ENCODE peak calls at places on chromosomes 3 and 15, in six cellular contexts. D is CD4-positive, alpha-beta T cell; I is GM23338; L is cardiac muscle cell; R is SK-N-SH; J is psoas muscle. C is an unnamed sample.

GRCh38 chr15:45307230-45307924 is 55.3 kb downstream of the SLC28A2 start:
- DNase-seq in D (no peak), I (peak; percentile 18), L (no peak), R (peak; percentile 42), J (no peak), C (no peak)

GRCh38 chr15:70299931-70300858 is 202.5 kb upstream of the TLE3 start:
- DNase-seq in D (peak; percentile 46), I (no peak), L (no peak), R (no peak), J (no peak), C (peak; percentile 70)

GRCh38 chr3:98025392-98025791 is 9.7 kb downstream of the GABRR3 start:
- DNase-seq in D (no peak), I (no peak), L (no peak), R (no peak), J (no peak), C (no peak)

GRCh38 chr3:51099794-51100542 is 285.1 kb upstream of the MANF start:
- DNase-seq in D (no peak), I (peak; percentile 90), L (peak; percentile 78), R (peak; percentile 55), J (no peak), C (peak; percentile 86)

GRCh38 chr3:169146112-169146665 is 517.3 kb downstream of the MECOM start:
- DNase-seq in D (no peak), I (peak; percentile 74), L (peak; percentile 65), R (no peak), J (peak; percentile 23), C (peak; percentile 78)

GRCh38 chr15:44215594-44215993 is 20.5 kb upstream of the FRMD5 start:
- DNase-seq in D (no peak), I (no peak), L (no peak), R (no peak), J (no peak), C (no peak)

GRCh38 chr3:107861904-107862303 is 228.9 kb downstream of the CD47 start:
- DNase-seq in D (no peak), I (no peak), L (no peak), R (no peak), J (no peak), C (no peak)

GRCh38 chr3:175075269-175075668 is 216.1 kb downstream of the NAALADL2 start:
- DNase-seq in D (no peak), I (no peak), L (no peak), R (no peak), J (no peak), C (no peak)

GRCh38 chr15:78206326-78207109 is 27.8 kb downstream of the ACSBG1 start:
- DNase-seq in D (no peak), I (no peak), L (no peak), R (no peak), J (no peak), C (peak; percentile 54)

GRCh38 chr15:92687183-92687582 is 31.6 kb upstream of the FAM174B start:
- DNase-seq in D (no peak), I (no peak), L (no peak), R (no peak), J (no peak), C (no peak)

GRCh38 chr15:77904901-77905300 is 172.6 kb downstream of the TBC1D2B start:
- DNase-seq in D (no peak), I (no peak), L (no peak), R (no peak), J (no peak), C (no peak)

GRCh38 chr15:34582461-34583357 is 742 bp downstream of the GOLGA8B start:
- DNase-seq in D (peak; percentile 17), I (peak; percentile 40), L (peak; percentile 46), R (peak; percentile 82), J (peak; percentile 22), C (peak; percentile 74)

GRCh38 chr3:85875589-85875988 is 916.8 kb downstream of the CADM2 start:
- DNase-seq in D (no peak), I (no peak), L (no peak), R (no peak), J (no peak), C (no peak)

GRCh38 chr15:90862964-90863721 is 5.2 kb upstream of the FURIN start:
- DNase-seq in D (no peak), I (no peak), L (no peak), R (no peak), J (no peak), C (no peak)

GRCh38 chr3:106728315-106728821 is 648.9 kb upstream of the CCDC54 start:
- DNase-seq in D (no peak), I (no peak), L (no peak), R (peak; percentile 3), J (no peak), C (no peak)

GRCh38 chr3:156350786-156351185 is 204.1 kb downstream of the SSR3 start:
- DNase-seq in D (no peak), I (no peak), L (no peak), R (no peak), J (no peak), C (no peak)

GRCh38 chr3:10173926-10174435 is 9.3 kb downstream of the IRAK2 start:
- DNase-seq in D (no peak), I (no peak), L (no peak), R (no peak), J (peak; percentile 68), C (no peak)

GRCh38 chr15:69014454-69014853 is at the start of gene NOX5:
- DNase-seq in D (no peak), I (no peak), L (no peak), R (no peak), J (no peak), C (no peak)

GRCh38 chr3:87069963-87070362 is 79.0 kb upstream of the VGLL3 start:
- DNase-seq in D (no peak), I (no peak), L (no peak), R (no peak), J (no peak), C (no peak)

GRCh38 chr3:42680256-42680655 is 5.1 kb upstream of the KLHL40 start:
- DNase-seq in D (no peak), I (no peak), L (no peak), R (no peak), J (no peak), C (no peak)

GRCh38 chr3:908839-909238 is 184.0 kb upstream of the CNTN6 start:
- DNase-seq in D (no peak), I (peak; percentile 62), L (peak; percentile 23), R (peak; percentile 5), J (no peak), C (peak; percentile 75)

GRCh38 chr3:5690904-5691532 is 503.5 kb downstream of the EDEM1 start:
- DNase-seq in D (no peak), I (no peak), L (no peak), R (no peak), J (no peak), C (no peak)

GRCh38 chr3:5690490-5690889 is 503.0 kb downstream of the EDEM1 start:
- DNase-seq in D (no peak), I (no peak), L (no peak), R (no peak), J (no peak), C (no peak)

GRCh38 chr3:5692446-5692845 is 504.9 kb downstream of the EDEM1 start:
- DNase-seq in D (no peak), I (no peak), L (no peak), R (no peak), J (no peak), C (peak; percentile 76)

DNA sequence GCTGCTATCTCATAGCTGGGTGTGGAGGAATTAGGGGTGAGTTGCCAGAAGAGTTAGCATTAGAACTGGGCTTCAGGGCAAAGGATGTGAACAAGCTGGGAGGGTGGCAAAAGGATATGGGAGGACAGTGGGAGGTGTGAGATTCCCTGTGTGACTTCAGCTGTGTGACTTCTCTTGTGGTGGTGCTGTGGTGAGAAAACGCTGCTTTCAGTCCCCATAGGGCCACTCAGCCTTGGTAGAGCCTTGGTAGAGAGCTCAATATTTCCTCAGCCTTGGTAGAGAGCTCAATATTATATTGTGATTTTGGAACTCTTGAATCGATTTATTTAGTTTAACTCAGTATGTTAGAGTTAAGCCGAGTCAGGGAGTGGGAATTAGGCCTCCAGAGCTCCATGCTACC is 499.7 kb downstream of the EDEM1 start:
- DNase-seq in D (no peak), I (no peak), L (no peak), R (no peak), J (no peak), C (no peak)
- H3K27me3 ChIP-seq in D (no peaks in the 10 kb centered on the region), I (no peaks in the 10 kb centered on the region), L (no peaks in the 10 kb centered on the region), R (no peaks in the 10 kb centered on the region), J (no peaks in the 10 kb centered on the region), C (no peaks in the 10 kb centered on the region)

GRCh38 chr15:42059661-42060476 is 34.5 kb downstream of the PLA2G4D start:
- DNase-seq in D (peak; percentile 49), I (peak; percentile 78), L (peak; percentile 73), R (peak; percentile 69), J (peak; percentile 49), C (peak; percentile 92)
- TF ChIP-seq CTCF in D (peak; percentile 94), I (peak; percentile 90), L (peak; percentile 93), R (peak; percentile 92), J (peak; percentile 90), C (peak; percentile 97)

DNA sequence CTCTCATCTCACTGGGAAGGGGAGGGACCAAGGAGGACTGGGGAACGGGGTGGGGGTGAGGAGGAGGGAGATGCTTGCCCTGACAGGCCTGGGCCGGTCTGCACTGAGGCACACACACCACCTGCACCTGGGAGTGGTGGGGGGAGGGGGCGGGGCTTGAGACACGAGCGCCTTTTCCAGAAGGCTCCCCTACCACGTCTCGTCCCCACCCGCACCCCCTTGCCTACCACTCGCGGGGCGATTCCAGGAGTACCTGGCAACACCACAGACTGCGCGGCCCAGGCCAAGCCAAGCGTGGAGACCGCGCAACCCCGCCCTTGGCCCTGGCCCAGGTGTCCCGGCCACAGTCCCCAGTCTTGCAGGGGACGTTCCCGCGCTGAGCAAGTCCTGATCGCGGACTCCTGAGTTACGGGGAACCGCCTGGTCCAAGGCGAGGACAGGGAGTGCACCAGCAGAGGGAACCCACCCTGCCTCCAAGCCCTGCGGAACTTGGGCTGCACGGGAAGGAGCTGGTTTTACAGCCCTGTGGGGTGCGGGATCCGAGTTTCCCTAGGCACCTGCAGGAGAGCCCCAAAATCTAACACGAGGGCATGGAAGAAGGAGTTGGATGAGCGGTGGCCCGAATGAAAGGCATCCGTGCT is 68.1 kb upstream of the SH3GL3 start:
- DNase-seq in D (no peak), I (peak; percentile 72), L (no peak), R (no peak), J (no peak), C (peak; percentile 58)
- H3K27me3 ChIP-seq in D (peaks cover 39% of the 10 kb centered on the region), I (peaks cover 34% of the 10 kb centered on the region), L (peaks cover 52% of the 10 kb centered on the region), R (peaks cover 7% of the 10 kb centered on the region), J (peaks cover 60% of the 10 kb centered on the region), C (peaks cover 8% of the 10 kb centered on the region)

GRCh38 chr15:88603885-88604284 is 17.3 kb upstream of the AEN start:
- DNase-seq in D (no peak), I (peak; percentile 47), L (no peak), R (no peak), J (no peak), C (no peak)
- TF ChIP-seq CTCF in D (no peak), I (peak; percentile 44), L (no peak), R (no peak), J (no peak), C (peak; percentile 53)

GRCh38 chr3:40108643-40109042 is 200.9 kb upstream of the EIF1B start:
- DNase-seq in D (no peak), I (no peak), L (no peak), R (no peak), J (no peak), C (no peak)
- H3K27me3 ChIP-seq in D (no peaks in the 10 kb centered on the region), I (no peaks in the 10 kb centered on the region), L (no peaks in the 10 kb centered on the region), R (no peaks in the 10 kb centered on the region), J (no peaks in the 10 kb centered on the region), C (no peaks in the 10 kb centered on the region)